ENCODE peak calls at places on chromosome 10, in nine cellular contexts. C, Q, S, K, A, D, Z, M and X are unnamed samples.

GRCh38 chr10:18279202-18279601 is 139.0 kb downstream of the CACNB2 start:
- DNase-seq in C (peak; percentile 40), Q (peak; percentile 37), S (no peak), K (no peak), A (no peak), D (no peak), Z (peak; percentile 61), M (no peak), X (no peak)

GRCh38 chr10:21402606-21403083 is 122.8 kb downstream of the SKIDA1 start:
- DNase-seq in C (peak; percentile 56), Q (peak; percentile 80), S (no peak), K (no peak), A (no peak), D (no peak), Z (peak; percentile 26), M (no peak), X (no peak)

GRCh38 chr10:31134303-31134928 is 102.8 kb upstream of the ZNF438 start:
- DNase-seq in C (peak; percentile 92), Q (peak; percentile 84), S (no peak), K (no peak), A (peak; percentile 42), D (peak; percentile 98), Z (peak; percentile 93), M (peak; percentile 15), X (peak; percentile 27)

GRCh38 chr10:119655566-119656001 is 4.4 kb downstream of the BAG3 start:
- DNase-seq in C (peak; percentile 86), Q (peak; percentile 83), S (peak; percentile 46), K (peak; percentile 33), A (no peak), D (no peak), Z (peak; percentile 93), M (no peak), X (no peak)

GRCh38 chr10:104309980-104310978 is 28.0 kb downstream of the ITPRIP start:
- DNase-seq in C (peak; percentile 87), Q (peak; percentile 82), S (no peak), K (peak; percentile 66), A (no peak), D (no peak), Z (no peak), M (no peak), X (peak; percentile 51)

GRCh38 chr10:114648368-114648767 is 9.7 kb downstream of the ABLIM1 start:
- DNase-seq in C (peak; percentile 97), Q (peak; percentile 59), S (no peak), K (no peak), A (no peak), D (no peak), Z (peak; percentile 98), M (no peak), X (no peak)

GRCh38 chr10:117804470-117805011 is 242.2 kb downstream of the RAB11FIP2 start:
- DNase-seq in C (no peak), Q (no peak), S (no peak), K (no peak), A (no peak), D (peak; percentile 13), Z (no peak), M (peak; percentile 56), X (no peak)

GRCh38 chr10:60281792-60282353 is 107.8 kb downstream of the ANK3 start:
- DNase-seq in C (no peak), Q (no peak), S (no peak), K (no peak), A (no peak), D (no peak), Z (no peak), M (no peak), X (no peak)

GRCh38 chr10:107919626-107920235 is 755.2 kb upstream of the SORCS1 start:
- DNase-seq in C (no peak), Q (no peak), S (no peak), K (no peak), A (no peak), D (peak; percentile 82), Z (no peak), M (no peak), X (no peak)

GRCh38 chr10:100872034-100872791 is 40.5 kb upstream of the SLF2 start:
- DNase-seq in C (peak; percentile 54), Q (peak; percentile 38), S (peak; percentile 81), K (no peak), A (peak; percentile 61), D (peak; percentile 82), Z (no peak), M (no peak), X (peak; percentile 41)

GRCh38 chr10:93752761-93753160 is 5.0 kb upstream of the LGI1 start:
- DNase-seq in C (peak; percentile 57), Q (peak; percentile 36), S (no peak), K (no peak), A (no peak), D (no peak), Z (peak; percentile 57), M (no peak), X (no peak)

GRCh38 chr10:80497187-80498038 is 40.3 kb upstream of the SH2D4B start:
- DNase-seq in C (peak; percentile 80), Q (peak; percentile 87), S (no peak), K (peak; percentile 26), A (no peak), D (no peak), Z (peak; percentile 58), M (no peak), X (no peak)

GRCh38 chr10:12214763-12215218 is 18.8 kb downstream of the CDC123 start:
- DNase-seq in C (peak; percentile 47), Q (peak; percentile 72), S (peak; percentile 31), K (no peak), A (no peak), D (peak; percentile 62), Z (peak; percentile 48), M (no peak), X (peak; percentile 51)

GRCh38 chr10:105843786-105844560 is 1202.9 kb downstream of the SORCS3 start:
- DNase-seq in C (no peak), Q (no peak), S (no peak), K (no peak), A (no peak), D (no peak), Z (no peak), M (no peak), X (no peak)

GRCh38 chr10:90859321-90859751 is 1.5 kb upstream of the HTR7 start:
- DNase-seq in C (peak; percentile 85), Q (peak; percentile 82), S (no peak), K (no peak), A (no peak), D (no peak), Z (peak; percentile 93), M (no peak), X (no peak)